ENCODE peak calls at places on chromosomes 3 and 15, in four cellular contexts. X is HepG2, U is K562, Y is A549. M is an unnamed sample.

GRCh38 chr3:69011331-69011730 is 2.2 kb downstream of the EOGT start:
- DNase-seq in Y (no peak), X (no peak), U (no peak), M (peak)

GRCh38 chr3:181717505-181717904 is 5.8 kb downstream of the SOX2 start:
- DNase-seq in X (no peak), U (no peak), Y (no peak), M (no peak)

GRCh38 chr15:22949074-22949547 is 31.1 kb downstream of the CYFIP1 start:
- DNase-seq in U (peak), X (no peak), Y (no peak), M (peak)

GRCh38 chr15:41987246-41987924 is 15.0 kb upstream of the EHD4 start:
- DNase-seq in Y (no peak), X (no peak), U (no peak), M (no peak)

GRCh38 chr3:149581248-149581647 is 76.6 kb downstream of the WWTR1 start:
- DNase-seq in Y (no peak), X (no peak), U (no peak), M (no peak)

GRCh38 chr15:69161878-69162213 is 1.4 kb downstream of the GLCE start:
- DNase-seq in X (no peak), Y (no peak), U (no peak), M (peak)

GRCh38 chr15:65303687-65304392 is 637 bp upstream of the RNU5B-1 start:
- DNase-seq in U (no peak), Y (peak), X (peak), M (peak)

GRCh38 chr3:72347819-72348319 is 500.4 kb downstream of the SHQ1 start:
- DNase-seq in X (no peak), Y (no peak), U (no peak), M (no peak)

GRCh38 chr15:43958894-43959330 is 132.1 kb downstream of the WDR76 start:
- DNase-seq in U (no peak), Y (peak), X (no peak), M (peak)

GRCh38 chr15:59413577-59413976 is 24.4 kb upstream of the FAM81A start:
- DNase-seq in X (no peak), Y (no peak), U (no peak), M (no peak)

GRCh38 chr15:39593071-39594055 is 12.5 kb downstream of the THBS1 start:
- DNase-seq in U (no peak), Y (no peak), X (no peak), M (peak)

GRCh38 chr15:36814085-36814484 is 234.7 kb downstream of the CDIN1 start:
- DNase-seq in Y (peak), X (peak), U (no peak), M (no peak)

GRCh38 chr15:75028991-75029377 is 5.6 kb downstream of the PPCDC start:
- DNase-seq in X (no peak), U (no peak), Y (no peak), M (no peak)

GRCh38 chr3:168914662-168915061 is 748.9 kb downstream of the MECOM start:
- DNase-seq in Y (no peak), X (no peak), U (no peak), M (peak)

GRCh38 chr15:39624806-39625205 is 43.9 kb downstream of the THBS1 start:
- DNase-seq in U (no peak), X (peak), Y (no peak), M (peak)

GRCh38 chr15:38344351-38344750 is 91.7 kb downstream of the SPRED1 start:
- DNase-seq in U (no peak), Y (no peak), X (no peak), M (no peak)

GRCh38 chr15:90046846-90047481 is 45.8 kb downstream of the ZNF710 start:
- DNase-seq in Y (no peak), X (no peak), U (no peak), M (no peak)

GRCh38 chr15:52283281-52283680 is 12.3 kb downstream of the MYO5C start:
- DNase-seq in Y (no peak), U (no peak), X (no peak), M (no peak)

GRCh38 chr15:100123611-100124010 is 218.2 kb downstream of the ADAMTS17 start:
- DNase-seq in Y (no peak), X (no peak), U (no peak), M (no peak)

GRCh38 chr3:133887951-133888703 is 7.6 kb downstream of the RAB6B start:
- DNase-seq in Y (no peak), X (no peak), U (no peak), M (no peak)

GRCh38 chr3:129558772-129559564 is 16.0 kb downstream of the H1-8 start:
- DNase-seq in U (peak), X (peak), Y (peak), M (peak)

GRCh38 chr3:67357610-67358458 is 296.6 kb downstream of the SUCLG2 start:
- DNase-seq in Y (peak), U (peak), X (peak), M (peak)

GRCh38 chr3:139778884-139779283 is 101.1 kb upstream of the NMNAT3 start:
- DNase-seq in Y (no peak), U (no peak), X (no peak), M (no peak)

GRCh38 chr3:12562451-12562850 is 5.6 kb downstream of the MKRN2 start:
- DNase-seq in X (no peak), U (no peak), Y (no peak), M (no peak)
- H3K4me2 ChIP-seq in X (peak), U (no peak), Y (no peak), M (no peak)

GRCh38 chr3:8486945-8487344 is 14.7 kb upstream of the LMCD1 start:
- DNase-seq in X (peak), Y (no peak), U (no peak), M (no peak)

GRCh38 chr3:8490079-8490552 is 11.5 kb upstream of the LMCD1 start:
- DNase-seq in X (peak), Y (peak), U (no peak), M (peak)

GRCh38 chr3:8488877-8489865 is 12.5 kb upstream of the LMCD1 start:
- DNase-seq in X (peak), Y (no peak), U (no peak), M (no peak)

GRCh38 chr3:8486434-8486833 is 15.2 kb upstream of the LMCD1 start:
- DNase-seq in X (no peak), Y (no peak), U (no peak), M (no peak)

GRCh38 chr3:8488436-8488835 is 13.2 kb upstream of the LMCD1 start:
- DNase-seq in U (peak), Y (no peak), X (no peak), M (no peak)
- TF ChIP-seq CTCF in U (no peak), Y (no peak), X (no peak), M (no peak)

GRCh38 chr15:91950054-91950453 is 96.5 kb downstream of the SLCO3A1 start:
- DNase-seq in Y (no peak), X (no peak), U (no peak), M (no peak)

GRCh38 chr15:91947370-91947769 is 93.9 kb downstream of the SLCO3A1 start:
- DNase-seq in Y (no peak), U (peak), X (no peak), M (no peak)

GRCh38 chr15:91949361-91949760 is 95.9 kb downstream of the SLCO3A1 start:
- DNase-seq in U (no peak), X (no peak), Y (no peak), M (no peak)

GRCh38 chr15:91946914-91947313 is 93.4 kb downstream of the SLCO3A1 start:
- DNase-seq in X (no peak), U (peak), Y (no peak), M (no peak)

GRCh38 chr15:91948001-91948608 is 94.6 kb downstream of the SLCO3A1 start:
- DNase-seq in Y (peak), X (no peak), U (no peak), M (peak)
- TF ChIP-seq MAZ in Y (no peak), X (no peak), U (no peak), M (no peak)

DNA sequence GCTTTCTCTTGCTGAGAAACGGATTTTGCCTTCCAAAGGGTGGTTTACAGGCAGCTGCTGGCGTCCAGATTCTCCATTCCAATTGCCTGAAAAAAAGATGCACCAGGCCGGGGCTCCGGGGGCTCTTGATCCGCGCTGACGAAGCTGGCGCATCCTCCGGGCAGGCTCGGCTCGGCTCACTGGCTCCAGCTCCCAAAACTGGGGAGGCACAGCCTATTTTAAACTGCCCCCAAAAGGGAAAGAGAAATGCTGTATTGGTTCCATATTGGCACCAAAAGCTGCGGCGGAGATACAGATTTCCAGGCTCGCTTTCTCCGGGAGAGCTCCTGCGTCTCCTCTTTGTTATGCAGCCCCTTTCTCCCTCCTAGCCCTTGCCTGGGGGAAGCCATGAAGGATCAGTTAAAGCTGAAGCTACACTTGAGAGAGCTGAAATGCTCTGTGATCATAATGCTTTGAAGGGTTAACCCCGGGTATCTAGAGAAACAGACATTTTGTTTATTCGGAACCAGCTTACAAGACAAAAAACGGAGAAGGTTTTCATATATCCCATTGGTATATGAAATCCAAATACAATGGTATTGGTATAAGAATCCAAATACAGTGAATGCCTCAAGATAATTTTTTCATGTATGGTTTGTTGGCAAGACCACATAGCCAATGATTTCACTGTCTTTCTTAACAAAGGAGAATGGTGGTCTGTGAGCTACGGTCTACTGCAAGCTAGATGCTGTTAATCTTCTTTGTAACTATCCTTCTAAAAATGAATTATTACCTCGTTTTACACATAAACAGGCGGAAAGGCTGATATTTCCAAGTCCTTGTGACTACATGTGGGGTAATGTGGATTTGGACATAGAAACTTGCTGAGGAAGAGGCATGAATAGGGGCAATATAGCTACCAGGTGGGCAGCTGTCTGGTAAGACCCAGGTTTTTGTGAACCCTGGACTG is 704 bp downstream of the CD200 start:
- DNase-seq in Y (no peak), U (no peak), X (no peak), M (no peak)
- H3K4me2 ChIP-seq in Y (peak), U (no peak), X (no peak), M (peak)